ENCODE peak calls at places on chromosome 11, in nine cellular contexts. G is A549, N is right lobe of liver, A is stomach, L is body of pancreas, Q is IMR-90, E is ovary, D is transverse colon, O is tibial nerve. K is an unnamed sample.

GRCh38 chr11:3894128-3894731 is 38.8 kb downstream of the STIM1 start:
- DNase-seq in G (no peak), N (no peak), A (no peak), L (peak; percentile 28), Q (peak; percentile 22), E (no peak), D (peak; percentile 30), O (no peak), K (peak; percentile 92)

GRCh38 chr11:115297330-115297729 is 206.9 kb downstream of the CADM1 start:
- DNase-seq in G (no peak), N (no peak), A (no peak), L (no peak), Q (no peak), E (no peak), D (no peak), O (no peak), K (no peak)

GRCh38 chr11:130850185-130850944 is 65.9 kb downstream of the SNX19 start:
- DNase-seq in G (no peak), N (no peak), A (no peak), L (no peak), Q (no peak), E (no peak), D (no peak), O (no peak), K (no peak)

GRCh38 chr11:19728436-19728835 is 15.8 kb downstream of the NAV2 start:
- DNase-seq in G (no peak), N (no peak), A (no peak), L (peak; percentile 30), Q (peak; percentile 80), E (no peak), D (no peak), O (no peak), K (no peak)

GRCh38 chr11:103619480-103619879 is 417.0 kb upstream of the DDI1 start:
- DNase-seq in G (peak; percentile 71), N (no peak), A (no peak), L (peak; percentile 13), Q (no peak), E (no peak), D (no peak), O (no peak), K (no peak)

GRCh38 chr11:70734911-70735310 is 336.6 kb downstream of the CTTN start:
- DNase-seq in G (no peak), N (no peak), A (no peak), L (no peak), Q (no peak), E (no peak), D (no peak), O (no peak), K (no peak)

GRCh38 chr11:94553938-94554337 is 10.2 kb downstream of the FUT4 start:
- DNase-seq in G (no peak), N (no peak), A (peak; percentile 36), L (no peak), Q (peak; percentile 91), E (no peak), D (no peak), O (no peak), K (no peak)

GRCh38 chr11:3995949-3996554 is 98.5 kb upstream of the RRM1 start:
- DNase-seq in G (no peak), N (no peak), A (no peak), L (no peak), Q (peak; percentile 42), E (no peak), D (no peak), O (no peak), K (no peak)

GRCh38 chr11:7020183-7020917 is at the start of the genes NLRP14 and ZNF214:
- DNase-seq in G (peak; percentile 90), N (peak; percentile 93), A (peak; percentile 91), L (peak; percentile 97), Q (peak; percentile 89), E (peak; percentile 95), D (peak; percentile 94), O (peak; percentile 95), K (no peak)

GRCh38 chr11:112631333-112631732 is 329.9 kb upstream of the NCAM1 start:
- DNase-seq in G (no peak), N (no peak), A (no peak), L (no peak), Q (no peak), E (no peak), D (no peak), O (no peak), K (no peak)

GRCh38 chr11:28757725-28758515 is 649.7 kb downstream of the METTL15 start:
- DNase-seq in G (peak; percentile 85), N (no peak), A (no peak), L (no peak), Q (peak; percentile 94), E (no peak), D (no peak), O (no peak), K (no peak)

GRCh38 chr11:57095417-57095816 is 86.3 kb upstream of the LRRC55 start:
- DNase-seq in G (no peak), N (no peak), A (no peak), L (no peak), Q (no peak), E (no peak), D (no peak), O (no peak), K (no peak)

GRCh38 chr11:131504199-131504949 is 134.0 kb downstream of the NTM start:
- DNase-seq in G (no peak), N (no peak), A (peak; percentile 40), L (peak; percentile 9), Q (no peak), E (no peak), D (no peak), O (no peak), K (no peak)

GRCh38 chr11:121544956-121545355 is 92.2 kb upstream of the SORL1-AS1 start:
- DNase-seq in G (no peak), N (no peak), A (no peak), L (no peak), Q (no peak), E (no peak), D (no peak), O (no peak), K (no peak)

GRCh38 chr11:110747531-110747930 is 35.3 kb upstream of the ARHGAP20 start:
- DNase-seq in G (no peak), N (no peak), A (no peak), L (no peak), Q (no peak), E (no peak), D (no peak), O (no peak), K (no peak)

GRCh38 chr11:67056640-67057409 is at the start of gene RHOD:
- DNase-seq in G (no peak), N (peak; percentile 80), A (peak; percentile 80), L (peak; percentile 76), Q (no peak), E (peak; percentile 36), D (peak; percentile 79), O (no peak), K (peak; percentile 87)

GRCh38 chr11:70046089-70046488 is 32.0 kb upstream of the ANO1 start:
- DNase-seq in G (no peak), N (no peak), A (no peak), L (no peak), Q (no peak), E (no peak), D (no peak), O (no peak), K (no peak)

GRCh38 chr11:70680781-70681281 is 282.5 kb downstream of the CTTN start:
- DNase-seq in G (no peak), N (no peak), A (no peak), L (no peak), Q (no peak), E (no peak), D (no peak), O (no peak), K (peak; percentile 59)

GRCh38 chr11:12862761-12863469 is 146.2 kb upstream of the RASSF10 start:
- DNase-seq in G (peak; percentile 26), N (peak; percentile 34), A (no peak), L (no peak), Q (peak; percentile 85), E (peak; percentile 80), D (peak; percentile 44), O (peak; percentile 38), K (no peak)

GRCh38 chr11:59754859-59755700 is at the start of gene STX3:
- DNase-seq in G (peak; percentile 73), N (peak; percentile 81), A (peak; percentile 87), L (peak; percentile 75), Q (peak; percentile 35), E (peak; percentile 66), D (peak; percentile 83), O (peak; percentile 17), K (peak; percentile 94)
- TF ChIP-seq POLR2A in G (no peak), N (peak; percentile 78), A (no peak), L (peak; percentile 37), Q (no peak), E (peak; percentile 19), D (peak; percentile 30), O (no peak), K (no peak)

GRCh38 chr11:123434262-123434661 is 4.2 kb downstream of the GRAMD1B start:
- DNase-seq in G (peak; percentile 75), N (no peak), A (no peak), L (no peak), Q (peak; percentile 22), E (no peak), D (peak; percentile 17), O (no peak), K (no peak)
- H3K4me1 ChIP-seq in G (peaks cover 25% of the 10 kb centered on the region), N (no peaks in the 10 kb centered on the region), A (peaks cover 12% of the 10 kb centered on the region), L (peaks cover 12% of the 10 kb centered on the region), Q (peaks cover 11% of the 10 kb centered on the region), E (peaks cover 8% of the 10 kb centered on the region), D (no peaks in the 10 kb centered on the region), O (no peaks in the 10 kb centered on the region), K (peaks cover 32% of the 10 kb centered on the region)

GRCh38 chr11:113774174-113774503 is 647 bp upstream of the ZW10 start:
- DNase-seq in G (no peak), N (no peak), A (no peak), L (no peak), Q (no peak), E (no peak), D (no peak), O (no peak), K (no peak)
- TF ChIP-seq CTCF in G (no peak), N (no peak), A (no peak), L (no peak), Q (no peak), E (no peak), D (no peak), O (no peak), K (no peak)

DNA sequence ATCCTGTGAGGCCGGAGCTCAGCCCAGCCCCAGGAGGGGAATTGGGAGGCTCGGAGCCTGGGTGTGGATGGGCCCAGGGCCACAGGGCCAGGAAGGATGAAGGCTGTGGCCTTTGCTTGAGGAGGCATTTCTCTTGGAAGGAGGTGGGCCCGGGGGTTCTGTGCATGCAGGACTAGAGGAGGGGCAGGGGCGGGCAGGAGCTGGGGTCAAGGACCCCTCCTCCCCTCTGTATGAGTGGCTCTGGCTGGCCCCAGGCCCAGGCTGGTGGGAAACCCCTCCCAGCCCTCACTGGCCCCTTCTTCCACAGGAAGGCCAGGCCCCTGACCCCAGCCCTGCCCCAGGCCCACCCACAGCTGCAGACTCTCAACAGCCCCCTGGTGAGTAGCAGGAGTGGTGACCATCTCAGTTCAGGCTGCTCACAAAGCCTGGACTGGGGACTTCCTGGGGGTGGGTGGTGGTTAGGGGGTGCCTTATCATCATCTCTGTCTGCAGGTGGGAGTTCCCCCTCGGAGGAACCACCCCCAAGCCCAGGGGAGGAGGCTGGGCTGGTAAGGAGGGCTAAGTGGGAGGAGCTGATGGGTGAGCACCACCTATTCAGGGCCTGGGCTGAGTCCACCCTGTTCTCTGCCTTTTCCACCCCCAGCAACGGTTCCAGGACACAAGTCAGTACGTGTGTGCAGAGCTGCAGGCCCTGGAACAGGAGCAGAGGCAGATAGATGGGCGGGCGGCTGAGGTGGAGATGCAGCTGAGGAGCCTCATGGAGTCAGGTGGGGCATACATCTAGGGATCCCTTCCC is 6.0 kb downstream of the KCNK7 start:
- DNase-seq in G (no peak), N (no peak), A (no peak), L (no peak), Q (no peak), E (no peak), D (peak; percentile 25), O (no peak), K (peak; percentile 85)
- TF ChIP-seq POLR2A in G (no peak), N (no peak), A (no peak), L (no peak), Q (no peak), E (no peak), D (no peak), O (no peak), K (no peak)

K was measured in spleen.